ENCODE peak calls at places on chromosome 20, in five cellular contexts. I is chondrocyte, E is body of pancreas, A is keratinocyte, J is cerebellar cortex. X is an unnamed sample.

GRCh38 chr20:17961600-17961965 is 7.0 kb downstream of the SNX5 start:
- DNase-seq in I (no peak), E (no peak), A (no peak), J (no peak), X (no peak)

GRCh38 chr20:4944918-4945317 is 56.4 kb downstream of the SLC23A2 start:
- DNase-seq in I (no peak), E (no peak), A (no peak), J (no peak), X (no peak)

GRCh38 chr20:44540834-44541233 is 19.0 kb upstream of the SERINC3 start:
- DNase-seq in I (no peak), E (no peak), A (no peak), J (no peak), X (no peak)

GRCh38 chr20:35823147-35823546 is 51.3 kb downstream of the PHF20 start:
- DNase-seq in I (no peak), E (no peak), A (no peak), J (no peak), X (no peak)

GRCh38 chr20:51385941-51386530 is 156.5 kb downstream of the NFATC2 start:
- DNase-seq in I (no peak), E (no peak), A (no peak), J (peak), X (no peak)

GRCh38 chr20:47468290-47469050 is 33.2 kb upstream of the NCOA3 start:
- DNase-seq in I (no peak), E (no peak), A (no peak), J (no peak), X (no peak)

GRCh38 chr20:35607003-35607735 is 8.5 kb upstream of the SPAG4 start:
- DNase-seq in I (peak), E (no peak), A (no peak), J (no peak), X (no peak)

GRCh38 chr20:45343445-45343866 is 4.8 kb downstream of the SDC4 start:
- DNase-seq in I (no peak), E (peak), A (no peak), J (no peak), X (no peak)

GRCh38 chr20:63968136-63968927 is 1.4 kb downstream of the ZNF512B start:
- DNase-seq in I (no peak), E (peak), A (no peak), J (no peak), X (no peak)

GRCh38 chr20:51452734-51453133 is 89.8 kb downstream of the NFATC2 start:
- DNase-seq in I (no peak), E (no peak), A (no peak), J (no peak), X (no peak)

GRCh38 chr20:62371588-62372041 is 4.5 kb upstream of the LAMA5 start:
- DNase-seq in I (no peak), E (no peak), A (no peak), J (no peak), X (no peak)

GRCh38 chr20:8424010-8424409 is 291.9 kb downstream of the PLCB1 start:
- DNase-seq in I (no peak), E (no peak), A (no peak), J (no peak), X (no peak)

GRCh38 chr20:2398453-2398852 is 17.8 kb downstream of the TGM6 start:
- DNase-seq in I (no peak), E (no peak), A (no peak), J (no peak), X (no peak)

GRCh38 chr20:41553142-41553879 is 64.9 kb downstream of the CHD6 start:
- DNase-seq in I (no peak), E (no peak), A (no peak), J (no peak), X (no peak)

GRCh38 chr20:4813839-4814695 is 92.4 kb downstream of the PRND start:
- DNase-seq in I (peak), E (peak), A (no peak), J (no peak), X (no peak)

GRCh38 chr20:835220-836045 is 1.9 kb downstream of the FAM110A start:
- DNase-seq in I (no peak), E (peak), A (no peak), J (no peak), X (no peak)

GRCh38 chr20:23161968-23162696 is 76.0 kb upstream of the CD93 start:
- DNase-seq in I (no peak), E (peak), A (peak), J (no peak), X (peak)

GRCh38 chr20:63381781-63382431 is 20.8 kb upstream of the CHRNA4 start:
- DNase-seq in I (no peak), E (no peak), A (no peak), J (no peak), X (no peak)

GRCh38 chr20:23260181-23260840 is 90.3 kb upstream of the NXT1 start:
- DNase-seq in I (no peak), E (no peak), A (no peak), J (peak), X (no peak)

GRCh38 chr20:46802696-46803445 is 91.8 kb upstream of the EYA2 start:
- DNase-seq in I (no peak), E (no peak), A (no peak), J (no peak), X (peak)

GRCh38 chr20:8156603-8157079 is 24.6 kb downstream of the PLCB1 start:
- DNase-seq in I (no peak), E (no peak), A (no peak), J (no peak), X (peak)

GRCh38 chr20:855466-856360 is 22.2 kb downstream of the FAM110A start:
- DNase-seq in I (peak), E (no peak), A (peak), J (no peak), X (no peak)

GRCh38 chr20:9590189-9590588 is 75.8 kb downstream of the LAMP5 start:
- DNase-seq in I (no peak), E (peak), A (no peak), J (no peak), X (peak)

GRCh38 chr20:12575352-12576095 is 433.2 kb upstream of the SPTLC3 start:
- DNase-seq in I (no peak), E (peak), A (no peak), J (no peak), X (no peak)

GRCh38 chr20:62408640-62409039 is 1.6 kb upstream of the CABLES2 start:
- DNase-seq in I (no peak), E (no peak), A (no peak), J (no peak), X (no peak)

GRCh38 chr20:4369798-4370124 is 351.9 kb upstream of the PRND start:
- DNase-seq in I (no peak), E (peak), A (no peak), J (no peak), X (no peak)

GRCh38 chr20:6654490-6655247 is 112.8 kb upstream of the BMP2 start:
- DNase-seq in I (no peak), E (no peak), A (peak), J (no peak), X (no peak)

GRCh38 chr20:3041818-3042504 is 1.5 kb upstream of the GNRH2 start:
- DNase-seq in I (no peak), E (peak), A (no peak), J (peak), X (no peak)

GRCh38 chr20:6718660-6719059 is 48.8 kb upstream of the BMP2 start:
- DNase-seq in I (no peak), E (no peak), A (peak), J (no peak), X (no peak)

GRCh38 chr20:63707558-63708300 is at the start of the genes ARFRP1 and ZGPAT:
- DNase-seq in I (peak), E (peak), A (no peak), J (peak), X (peak)

GRCh38 chr20:24670981-24671380 is 201.6 kb downstream of the SYNDIG1 start:
- DNase-seq in I (peak), E (no peak), A (no peak), J (no peak), X (no peak)

GRCh38 chr20:33733654-33734576 is 2.1 kb downstream of the ZNF341 start:
- DNase-seq in I (no peak), E (peak), A (no peak), J (peak), X (no peak)

GRCh38 chr20:34546751-34547181 is 11.8 kb upstream of the MAP1LC3A start:
- DNase-seq in I (peak), E (no peak), A (no peak), J (peak), X (no peak)

GRCh38 chr20:53750827-53751393 is 157.3 kb upstream of the ZNF217 start:
- DNase-seq in I (no peak), E (no peak), A (no peak), J (no peak), X (peak)

X was measured in NCI-H446 treated with DMSO at 0.1 percent for 48 hours.